ENCODE peak calls at places on chromosomes 5 and 9, in seven cellular contexts. P is ovary, I is foreskin fibroblast, W is AG10803, L is brain microvascular endothelial cell, E is prostate gland, C is RWPE1. A is an unnamed sample.
A peak's percentile ranks its signal among the peaks of the same experiment; 100 is the strongest.

GRCh38 chr5:140590861-140591260 is 26.2 kb downstream of the SLC35A4 start:
- DNase-seq in P (no peak), I (no peak), W (no peak), L (no peak), E (no peak), C (no peak), A (no peak)

GRCh38 chr5:153659337-153659736 is 168.9 kb downstream of the GRIA1 start:
- DNase-seq in P (no peak), I (peak; percentile 86), W (peak; percentile 78), L (peak; percentile 90), E (no peak), C (no peak), A (peak; percentile 81)

GRCh38 chr5:113140837-113141661 is 164.5 kb downstream of the DCP2 start:
- DNase-seq in P (no peak), I (peak; percentile 75), W (peak; percentile 89), L (peak; percentile 83), E (no peak), C (peak; percentile 62), A (peak; percentile 87)

GRCh38 chr5:150443242-150444075 is 6.1 kb downstream of the RPS14 start:
- DNase-seq in P (no peak), I (no peak), W (no peak), L (no peak), E (no peak), C (no peak), A (no peak)

GRCh38 chr9:1604942-1605560 is 410.1 kb upstream of the SMARCA2 start:
- DNase-seq in P (no peak), I (no peak), W (peak; percentile 18), L (no peak), E (no peak), C (peak; percentile 20), A (no peak)

GRCh38 chr5:157219491-157220271 is 39.0 kb downstream of the ITK start:
- DNase-seq in P (no peak), I (no peak), W (peak; percentile 71), L (no peak), E (no peak), C (no peak), A (no peak)

GRCh38 chr5:154778534-154778933 is 23.4 kb downstream of the LARP1 start:
- DNase-seq in P (no peak), I (no peak), W (no peak), L (no peak), E (no peak), C (no peak), A (no peak)

GRCh38 chr5:151448038-151448985 is 909 bp downstream of the SLC36A1 start:
- DNase-seq in P (no peak), I (no peak), W (peak; percentile 2), L (no peak), E (peak; percentile 22), C (peak; percentile 56), A (no peak)

GRCh38 chr5:120464627-120465280 is 654 bp downstream of the PRR16 start:
- DNase-seq in P (peak; percentile 48), I (peak; percentile 72), W (peak; percentile 81), L (peak; percentile 47), E (peak; percentile 31), C (peak; percentile 27), A (peak; percentile 58)

GRCh38 chr9:12699529-12699928 is 6.3 kb downstream of the TYRP1 start:
- DNase-seq in P (no peak), I (no peak), W (peak; percentile 21), L (no peak), E (no peak), C (no peak), A (peak; percentile 6)
- TF ChIP-seq CTCF in P (no peak), I (peak; percentile 46), W (peak; percentile 51), L (peak; percentile 63), E (no peak), C (peak; percentile 6), A (peak; percentile 63)

DNA sequence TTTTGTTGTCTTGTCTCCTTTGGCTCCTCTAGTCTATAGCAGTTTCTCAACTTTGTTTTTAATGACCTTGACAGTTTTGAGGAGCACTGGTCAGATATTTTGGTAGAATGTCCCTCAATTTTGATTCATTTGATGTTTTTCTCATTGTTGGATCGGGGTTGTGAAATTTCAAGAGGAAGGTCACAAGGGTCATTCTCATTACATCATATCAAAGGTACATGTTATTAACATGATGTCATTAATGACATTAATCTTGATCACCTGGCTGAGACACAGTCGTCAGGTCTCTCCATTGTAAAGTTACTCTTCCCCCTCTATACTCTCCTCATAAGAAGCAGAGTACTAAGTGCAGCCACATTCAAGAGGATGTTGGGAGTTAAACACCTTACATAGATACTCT is 7.2 kb downstream of the ISOC1 start:
- DNase-seq in P (no peak), I (no peak), W (no peak), L (no peak), E (no peak), C (no peak), A (no peak)
- TF ChIP-seq CTCF in P (no peak), I (no peak), W (no peak), L (no peak), E (no peak), C (no peak), A (no peak)

GRCh38 chr5:79878721-79879336 is 112.2 kb downstream of the MTX3 start:
- DNase-seq in P (no peak), I (no peak), W (no peak), L (no peak), E (no peak), C (peak; percentile 33), A (no peak)
- TF ChIP-seq CTCF in P (no peak), I (peak; percentile 43), W (peak; percentile 51), L (peak; percentile 64), E (no peak), C (no peak), A (peak; percentile 70)

GRCh38 chr9:128103589-128103962 is 24.0 kb downstream of the PTGES2 start:
- DNase-seq in P (no peak), I (no peak), W (no peak), L (no peak), E (no peak), C (no peak), A (no peak)
- TF ChIP-seq CTCF in P (no peak), I (no peak), W (no peak), L (no peak), E (no peak), C (no peak), A (peak; percentile 58)

GRCh38 chr9:36991516-36992134 is 42.4 kb downstream of the PAX5 start:
- DNase-seq in P (no peak), I (no peak), W (no peak), L (peak; percentile 11), E (no peak), C (peak; percentile 76), A (no peak)
- TF ChIP-seq CTCF in P (no peak), I (peak; percentile 47), W (peak; percentile 35), L (peak; percentile 81), E (peak; percentile 59), C (peak; percentile 76), A (peak; percentile 84)

DNA sequence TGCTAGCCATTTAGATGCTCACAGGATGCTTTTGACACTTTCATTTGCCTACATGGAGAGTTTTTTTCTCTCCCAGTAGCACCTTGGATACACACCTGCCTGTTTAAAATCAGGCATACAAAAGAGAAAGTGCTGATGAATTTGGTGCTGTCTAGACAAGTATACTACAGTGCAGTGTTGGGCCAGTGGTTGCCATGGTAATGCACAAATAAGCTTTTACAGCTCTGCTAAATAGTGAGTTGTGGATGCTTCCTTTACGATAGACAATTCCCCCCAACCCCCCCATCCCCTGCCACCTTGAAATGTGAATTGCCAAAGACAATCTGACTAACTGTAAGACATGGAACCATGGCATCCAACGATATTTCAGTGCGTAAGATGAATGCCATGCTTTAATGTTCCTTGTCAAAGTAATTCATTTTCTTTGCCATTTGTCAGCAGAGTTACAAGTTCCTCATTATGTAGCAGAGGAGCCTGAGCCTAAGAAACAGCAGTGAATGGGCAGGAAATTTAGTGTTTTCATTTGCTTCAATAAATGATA is 91.5 kb upstream of the NREP start:
- DNase-seq in P (no peak), I (no peak), W (peak; percentile 23), L (peak; percentile 45), E (no peak), C (no peak), A (no peak)
- TF ChIP-seq CTCF in P (no peak), I (no peak), W (no peak), L (no peak), E (no peak), C (no peak), A (no peak)

GRCh38 chr9:32378993-32379729 is 5.3 kb upstream of the ACO1 start:
- DNase-seq in P (peak; percentile 35), I (peak; percentile 64), W (peak; percentile 79), L (peak; percentile 66), E (peak; percentile 37), C (peak; percentile 77), A (peak; percentile 80)
- TF ChIP-seq CTCF in P (peak; percentile 82), I (peak; percentile 75), W (peak; percentile 97), L (peak; percentile 77), E (peak; percentile 79), C (peak; percentile 87), A (peak; percentile 82)

GRCh38 chr5:97455996-97456395 is 272.9 kb upstream of the RIOK2 start:
- DNase-seq in P (no peak), I (no peak), W (no peak), L (no peak), E (no peak), C (no peak), A (no peak)

GRCh38 chr5:97458851-97459250 is 275.8 kb upstream of the RIOK2 start:
- DNase-seq in P (no peak), I (no peak), W (no peak), L (no peak), E (no peak), C (no peak), A (no peak)
- TF ChIP-seq CTCF in P (no peak), I (no peak), W (no peak), L (no peak), E (no peak), C (no peak), A (no peak)

A was measured in HFFc6.